ENCODE peak calls at places on chromosomes 16 and 17, in seven cellular contexts. One of them, this sample, is unnamed.
A peak's percentile ranks its signal among the peaks of the same experiment; 100 is the strongest.

GRCh38 chr17:17363638-17364337 is 60.6 kb downstream of the NT5M start:
- DNase-seq in lung: peak; percentile 58
- DNase-seq in mucosa of descending colon: peak; percentile 51
- DNase-seq in A673: no peak
- DNase-seq in transverse colon: peak; percentile 41
- DNase-seq in PC-9: no peak
- DNase-seq in hepatocyte: peak; percentile 48
- DNase-seq in this sample: no peak

GRCh38 chr16:86048221-86048620 is 149.3 kb downstream of the IRF8 start:
- DNase-seq in lung: no peak
- DNase-seq in mucosa of descending colon: no peak
- DNase-seq in transverse colon: peak; percentile 3
- DNase-seq in PC-9: no peak
- DNase-seq in A673: no peak
- DNase-seq in hepatocyte: no peak
- DNase-seq in this sample: no peak

GRCh38 chr17:74071280-74071679 is 132.2 kb upstream of the RPL38 start:
- DNase-seq in PC-9: no peak
- DNase-seq in hepatocyte: no peak
- DNase-seq in lung: no peak
- DNase-seq in A673: no peak
- DNase-seq in transverse colon: no peak
- DNase-seq in mucosa of descending colon: no peak
- DNase-seq in this sample: no peak

GRCh38 chr17:48961516-48962233 is 6.7 kb downstream of the GIP start:
- DNase-seq in mucosa of descending colon: no peak
- DNase-seq in lung: no peak
- DNase-seq in A673: no peak
- DNase-seq in PC-9: peak; percentile 62
- DNase-seq in transverse colon: no peak
- DNase-seq in hepatocyte: peak; percentile 83
- DNase-seq in this sample: no peak

GRCh38 chr17:47120521-47121095 is 68.5 kb downstream of the CDC27 start:
- DNase-seq in A673: no peak
- DNase-seq in mucosa of descending colon: no peak
- DNase-seq in PC-9: no peak
- DNase-seq in transverse colon: no peak
- DNase-seq in hepatocyte: no peak
- DNase-seq in lung: no peak
- DNase-seq in this sample: no peak

GRCh38 chr17:19660219-19660870 is 11.8 kb downstream of the ALDH3A2 start:
- DNase-seq in A673: no peak
- DNase-seq in transverse colon: no peak
- DNase-seq in PC-9: no peak
- DNase-seq in hepatocyte: no peak
- DNase-seq in lung: no peak
- DNase-seq in mucosa of descending colon: no peak
- DNase-seq in this sample: peak; percentile 70

GRCh38 chr16:69865701-69866100 is 85.4 kb upstream of the CLEC18A start:
- DNase-seq in mucosa of descending colon: no peak
- DNase-seq in A673: no peak
- DNase-seq in hepatocyte: no peak
- DNase-seq in transverse colon: no peak
- DNase-seq in lung: peak; percentile 32
- DNase-seq in PC-9: peak; percentile 48
- DNase-seq in this sample: no peak

GRCh38 chr16:471353-472198 is 46.1 kb downstream of the RAB11FIP3 start:
- DNase-seq in lung: no peak
- DNase-seq in mucosa of descending colon: no peak
- DNase-seq in hepatocyte: no peak
- DNase-seq in A673: peak; percentile 85
- DNase-seq in transverse colon: no peak
- DNase-seq in PC-9: no peak
- DNase-seq in this sample: no peak

GRCh38 chr17:81869221-81870154 is 1.6 kb downstream of the ARHGDIA start:
- DNase-seq in hepatocyte: peak; percentile 64
- DNase-seq in transverse colon: peak; percentile 42
- DNase-seq in lung: no peak
- DNase-seq in A673: peak; percentile 61
- DNase-seq in mucosa of descending colon: peak; percentile 67
- DNase-seq in PC-9: peak; percentile 58
- DNase-seq in this sample: no peak

GRCh38 chr17:38577645-38578173 is 28.0 kb downstream of the SRCIN1 start:
- DNase-seq in mucosa of descending colon: no peak
- DNase-seq in transverse colon: no peak
- DNase-seq in PC-9: no peak
- DNase-seq in lung: no peak
- DNase-seq in A673: no peak
- DNase-seq in hepatocyte: no peak
- DNase-seq in this sample: no peak

GRCh38 chr17:50608700-50609375 is 25.8 kb upstream of the ABCC3 start:
- DNase-seq in hepatocyte: no peak
- DNase-seq in transverse colon: no peak
- DNase-seq in A673: no peak
- DNase-seq in mucosa of descending colon: no peak
- DNase-seq in PC-9: no peak
- DNase-seq in lung: no peak
- DNase-seq in this sample: no peak

GRCh38 chr16:85569615-85570212 is 43.4 kb upstream of the GSE1 start:
- DNase-seq in PC-9: peak; percentile 22
- DNase-seq in mucosa of descending colon: peak; percentile 62
- DNase-seq in hepatocyte: no peak
- DNase-seq in A673: peak; percentile 94
- DNase-seq in transverse colon: peak; percentile 68
- DNase-seq in lung: peak; percentile 53
- DNase-seq in this sample: no peak

GRCh38 chr17:44932096-44932495 is 15.5 kb downstream of the KIF18B start:
- DNase-seq in lung: no peak
- DNase-seq in transverse colon: no peak
- DNase-seq in mucosa of descending colon: no peak
- DNase-seq in hepatocyte: no peak
- DNase-seq in PC-9: no peak
- DNase-seq in A673: no peak
- DNase-seq in this sample: no peak

GRCh38 chr16:12685806-12686205 is 117.9 kb downstream of the CPPED1 start:
- DNase-seq in A673: no peak
- DNase-seq in PC-9: no peak
- DNase-seq in transverse colon: no peak
- DNase-seq in mucosa of descending colon: no peak
- DNase-seq in lung: no peak
- DNase-seq in hepatocyte: no peak
- DNase-seq in this sample: no peak

GRCh38 chr16:77277571-77277970 is 78.4 kb downstream of the SYCE1L start:
- DNase-seq in hepatocyte: no peak
- DNase-seq in PC-9: no peak
- DNase-seq in A673: no peak
- DNase-seq in mucosa of descending colon: no peak
- DNase-seq in transverse colon: no peak
- DNase-seq in lung: no peak
- DNase-seq in this sample: no peak

GRCh38 chr17:50931003-50931878 is 65.1 kb upstream of the TOB1 start:
- DNase-seq in transverse colon: peak; percentile 80
- DNase-seq in lung: peak; percentile 78
- DNase-seq in hepatocyte: peak; percentile 91
- DNase-seq in PC-9: peak; percentile 71
- DNase-seq in A673: peak; percentile 71
- DNase-seq in mucosa of descending colon: peak; percentile 85
- DNase-seq in this sample: no peak

GRCh38 chr16:58264007-58264406 is 30.8 kb downstream of the PRSS54 start:
- DNase-seq in lung: no peak
- DNase-seq in transverse colon: no peak
- DNase-seq in hepatocyte: no peak
- DNase-seq in mucosa of descending colon: no peak
- DNase-seq in A673: no peak
- DNase-seq in PC-9: no peak
- DNase-seq in this sample: no peak

GRCh38 chr17:43562679-43563146 is 16.6 kb upstream of the ETV4 start:
- DNase-seq in transverse colon: no peak
- DNase-seq in hepatocyte: no peak
- DNase-seq in A673: peak; percentile 82
- DNase-seq in PC-9: no peak
- DNase-seq in lung: no peak
- DNase-seq in mucosa of descending colon: no peak
- DNase-seq in this sample: no peak

GRCh38 chr16:87914326-87914725 is 22.0 kb downstream of the CA5A start:
- DNase-seq in mucosa of descending colon: no peak
- DNase-seq in transverse colon: no peak
- DNase-seq in hepatocyte: no peak
- DNase-seq in PC-9: no peak
- DNase-seq in lung: no peak
- DNase-seq in A673: no peak
- DNase-seq in this sample: no peak

GRCh38 chr17:81392909-81393654 is 2.2 kb upstream of the BAHCC1 start:
- DNase-seq in lung: no peak
- DNase-seq in hepatocyte: no peak
- DNase-seq in transverse colon: no peak
- DNase-seq in A673: peak; percentile 54
- DNase-seq in PC-9: no peak
- DNase-seq in mucosa of descending colon: peak; percentile 64
- DNase-seq in this sample: no peak

DNA sequence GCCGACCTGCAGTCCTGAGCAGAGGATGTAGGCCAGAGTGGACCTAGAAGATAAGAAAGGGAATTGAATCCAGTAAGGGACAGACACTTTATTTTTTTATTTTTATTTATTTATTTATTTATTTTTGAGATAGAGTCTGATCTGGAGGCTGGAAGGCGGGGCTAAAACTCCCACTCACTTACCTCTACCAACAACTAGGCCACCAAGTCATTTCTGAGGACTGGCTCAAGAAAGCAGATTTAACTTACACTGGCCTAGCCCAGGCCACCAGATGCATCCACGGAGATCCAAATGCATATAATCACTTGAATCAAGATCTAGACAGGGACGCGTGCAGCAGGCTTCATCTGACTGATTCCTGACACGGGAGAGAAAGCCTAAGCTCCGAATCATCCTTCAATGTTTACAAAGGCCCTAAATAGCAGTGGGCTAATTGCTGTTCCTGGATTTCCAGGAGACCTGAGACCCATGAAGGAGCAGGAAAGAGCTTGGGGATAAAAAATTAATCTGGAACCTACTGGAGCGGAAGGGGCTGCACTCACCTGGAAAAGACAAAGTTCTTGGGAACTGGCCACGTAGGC is 1.1 kb upstream of the ALOX12 start:
- DNase-seq in lung: no peak
- DNase-seq in hepatocyte: no peak
- DNase-seq in PC-9: no peak
- DNase-seq in mucosa of descending colon: no peak
- DNase-seq in transverse colon: no peak
- DNase-seq in A673: no peak
- DNase-seq in this sample: no peak
- H3K4me3 ChIP-seq in lung: no peak overlapping the region
- H3K4me3 ChIP-seq in hepatocyte: no peak overlapping the region
- H3K4me3 ChIP-seq in PC-9: no peak overlapping the region
- H3K4me3 ChIP-seq in mucosa of descending colon: no peak overlapping the region
- H3K4me3 ChIP-seq in transverse colon: no peak overlapping the region
- H3K4me3 ChIP-seq in A673: no peak overlapping the region
- H3K4me3 ChIP-seq in this sample: no peak overlapping the region

DNA sequence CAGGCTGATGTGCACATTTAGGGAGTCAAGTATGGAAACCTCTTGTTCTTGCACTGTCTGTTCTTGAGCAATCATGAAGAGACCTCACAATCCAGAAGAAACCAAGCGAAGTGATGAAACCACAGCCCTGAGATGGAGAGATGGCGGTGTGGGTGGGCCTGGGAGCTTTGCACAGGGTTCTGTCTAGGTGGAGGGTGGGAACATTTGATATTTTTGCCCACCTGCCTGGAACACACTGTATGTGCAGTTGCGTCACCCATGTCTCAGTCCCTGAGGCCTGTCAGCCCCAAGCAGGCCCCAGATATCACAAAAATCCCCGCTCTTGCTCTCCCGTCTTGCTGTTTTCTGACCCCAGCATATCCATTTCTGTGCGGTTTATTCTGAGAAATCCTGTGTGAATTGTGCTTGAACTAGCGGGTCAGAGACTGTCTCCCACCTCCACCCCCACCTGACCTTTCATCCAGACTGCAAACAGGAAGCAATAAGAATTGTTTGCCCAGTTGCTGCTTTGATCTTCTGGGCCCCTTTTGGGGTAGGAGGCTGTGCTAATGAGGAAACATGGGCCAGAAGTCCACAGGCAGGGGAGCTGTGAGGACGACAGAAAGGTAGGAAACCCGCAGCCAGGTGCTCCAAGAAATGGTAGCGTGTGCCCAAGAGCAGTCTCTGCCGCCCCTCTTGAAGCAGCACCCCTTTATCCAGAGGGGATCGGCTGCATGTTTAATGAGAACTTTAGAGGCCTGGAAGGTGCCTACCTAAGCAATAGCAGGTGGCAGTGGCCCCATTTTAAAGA is 183.8 kb downstream of the CCDC182 start:
- DNase-seq in hepatocyte: peak; percentile 70
- DNase-seq in transverse colon: no peak
- DNase-seq in mucosa of descending colon: no peak
- DNase-seq in PC-9: no peak
- DNase-seq in A673: no peak
- DNase-seq in lung: no peak
- DNase-seq in this sample: no peak
- TF ChIP-seq CTCF in hepatocyte: no peak
- TF ChIP-seq CTCF in transverse colon: no peak
- TF ChIP-seq CTCF in mucosa of descending colon: no peak
- TF ChIP-seq CTCF in PC-9: no peak
- TF ChIP-seq CTCF in A673: no peak
- TF ChIP-seq CTCF in lung: no peak
- TF ChIP-seq CTCF in this sample: no peak

GRCh38 chr16:51640196-51640595 is 489.1 kb upstream of the SALL1 start:
- DNase-seq in transverse colon: no peak
- DNase-seq in PC-9: no peak
- DNase-seq in hepatocyte: no peak
- DNase-seq in A673: no peak
- DNase-seq in mucosa of descending colon: no peak
- DNase-seq in lung: no peak
- DNase-seq in this sample: no peak

GRCh38 chr16:51636913-51637743 is 486.1 kb upstream of the SALL1 start:
- DNase-seq in lung: no peak
- DNase-seq in A673: peak; percentile 88
- DNase-seq in transverse colon: no peak
- DNase-seq in PC-9: no peak
- DNase-seq in hepatocyte: no peak
- DNase-seq in mucosa of descending colon: no peak
- DNase-seq in this sample: no peak

GRCh38 chr16:51638338-51639135 is 487.5 kb upstream of the SALL1 start:
- DNase-seq in transverse colon: no peak
- DNase-seq in hepatocyte: no peak
- DNase-seq in PC-9: no peak
- DNase-seq in mucosa of descending colon: no peak
- DNase-seq in A673: peak; percentile 53
- DNase-seq in lung: no peak
- DNase-seq in this sample: no peak

GRCh38 chr16:51641191-51641765 is 490.2 kb upstream of the SALL1 start:
- DNase-seq in A673: no peak
- DNase-seq in PC-9: no peak
- DNase-seq in lung: no peak
- DNase-seq in transverse colon: no peak
- DNase-seq in mucosa of descending colon: no peak
- DNase-seq in hepatocyte: no peak
- DNase-seq in this sample: no peak

GRCh38 chr16:51637744-51638100 is 486.7 kb upstream of the SALL1 start:
- DNase-seq in lung: no peak
- DNase-seq in hepatocyte: no peak
- DNase-seq in mucosa of descending colon: no peak
- DNase-seq in transverse colon: no peak
- DNase-seq in PC-9: no peak
- DNase-seq in A673: peak; percentile 97
- DNase-seq in this sample: no peak
- H3K4me3 ChIP-seq in lung: no peak overlapping the region
- H3K4me3 ChIP-seq in hepatocyte: no peak overlapping the region
- H3K4me3 ChIP-seq in mucosa of descending colon: no peak overlapping the region
- H3K4me3 ChIP-seq in transverse colon: no peak overlapping the region
- H3K4me3 ChIP-seq in PC-9: no peak overlapping the region
- H3K4me3 ChIP-seq in A673: peak overlapping the region; percentile 20
- H3K4me3 ChIP-seq in this sample: no peak overlapping the region

GRCh38 chr16:48834576-48834975 is 224.6 kb upstream of the N4BP1 start:
- DNase-seq in mucosa of descending colon: no peak
- DNase-seq in hepatocyte: no peak
- DNase-seq in PC-9: no peak
- DNase-seq in lung: no peak
- DNase-seq in A673: no peak
- DNase-seq in transverse colon: no peak
- DNase-seq in this sample: no peak
- TF ChIP-seq CTCF in mucosa of descending colon: no peak
- TF ChIP-seq CTCF in hepatocyte: no peak
- TF ChIP-seq CTCF in PC-9: no peak
- TF ChIP-seq CTCF in lung: no peak
- TF ChIP-seq CTCF in A673: no peak
- TF ChIP-seq CTCF in transverse colon: no peak
- TF ChIP-seq CTCF in this sample: peak; percentile 17